ENCODE peak calls at places on chromosomes 11 and 22, in seven cellular contexts. One of them, this sample, is unnamed.

GRCh38 chr22:17159504-17159951 is 451 bp upstream of the HDHD5 start:
- DNase-seq in tibial artery: no peak
- DNase-seq in astrocyte of the spinal cord: peak
- DNase-seq in cardiac fibroblast: peak
- DNase-seq in GM23338: peak
- DNase-seq in H1: no peak
- DNase-seq in IMR-90: peak
- DNase-seq in this sample: peak

GRCh38 chr11:74819400-74819799 is 70.8 kb downstream of the RNF169 start:
- DNase-seq in tibial artery: no peak
- DNase-seq in astrocyte of the spinal cord: no peak
- DNase-seq in cardiac fibroblast: peak
- DNase-seq in GM23338: no peak
- DNase-seq in H1: no peak
- DNase-seq in IMR-90: peak
- DNase-seq in this sample: peak

GRCh38 chr11:126352934-126353801 is 2.3 kb upstream of the ST3GAL4 start:
- DNase-seq in tibial artery: no peak
- DNase-seq in astrocyte of the spinal cord: peak
- DNase-seq in cardiac fibroblast: no peak
- DNase-seq in GM23338: peak
- DNase-seq in H1: no peak
- DNase-seq in IMR-90: peak
- DNase-seq in this sample: peak

GRCh38 chr22:21857501-21857914 is 9.9 kb downstream of the MAPK1 start:
- DNase-seq in tibial artery: no peak
- DNase-seq in astrocyte of the spinal cord: no peak
- DNase-seq in cardiac fibroblast: no peak
- DNase-seq in GM23338: no peak
- DNase-seq in H1: no peak
- DNase-seq in IMR-90: peak
- DNase-seq in this sample: no peak

GRCh38 chr22:37662039-37662438 is 3.5 kb downstream of the PDXP start:
- DNase-seq in tibial artery: no peak
- DNase-seq in astrocyte of the spinal cord: no peak
- DNase-seq in cardiac fibroblast: no peak
- DNase-seq in GM23338: no peak
- DNase-seq in H1: no peak
- DNase-seq in IMR-90: no peak
- DNase-seq in this sample: no peak

GRCh38 chr11:117145393-117145761 is 1.3 kb downstream of the PAFAH1B2 start:
- DNase-seq in tibial artery: no peak
- DNase-seq in astrocyte of the spinal cord: peak
- DNase-seq in cardiac fibroblast: peak
- DNase-seq in GM23338: peak
- DNase-seq in H1: no peak
- DNase-seq in IMR-90: peak
- DNase-seq in this sample: peak

GRCh38 chr11:3644817-3645235 is at the start of gene ART1:
- DNase-seq in tibial artery: no peak
- DNase-seq in astrocyte of the spinal cord: no peak
- DNase-seq in cardiac fibroblast: peak
- DNase-seq in GM23338: no peak
- DNase-seq in H1: no peak
- DNase-seq in IMR-90: no peak
- DNase-seq in this sample: no peak

GRCh38 chr11:12070446-12071267 is 39.7 kb upstream of the MICAL2 start:
- DNase-seq in tibial artery: peak
- DNase-seq in astrocyte of the spinal cord: no peak
- DNase-seq in cardiac fibroblast: no peak
- DNase-seq in GM23338: no peak
- DNase-seq in H1: no peak
- DNase-seq in IMR-90: no peak
- DNase-seq in this sample: no peak

GRCh38 chr11:122981388-122982264 is at the start of gene BSX:
- DNase-seq in tibial artery: no peak
- DNase-seq in astrocyte of the spinal cord: peak
- DNase-seq in cardiac fibroblast: peak
- DNase-seq in GM23338: peak
- DNase-seq in H1: peak
- DNase-seq in IMR-90: peak
- DNase-seq in this sample: peak

GRCh38 chr11:12803086-12803826 is 129.0 kb downstream of the TEAD1 start:
- DNase-seq in tibial artery: no peak
- DNase-seq in astrocyte of the spinal cord: peak
- DNase-seq in cardiac fibroblast: peak
- DNase-seq in GM23338: no peak
- DNase-seq in H1: no peak
- DNase-seq in IMR-90: peak
- DNase-seq in this sample: peak

GRCh38 chr11:119878990-119879389 is 150.0 kb upstream of the NECTIN1 start:
- DNase-seq in tibial artery: no peak
- DNase-seq in astrocyte of the spinal cord: no peak
- DNase-seq in cardiac fibroblast: no peak
- DNase-seq in GM23338: no peak
- DNase-seq in H1: no peak
- DNase-seq in IMR-90: no peak
- DNase-seq in this sample: no peak

GRCh38 chr22:39994046-39994565 is 648 bp upstream of the FAM83F start:
- DNase-seq in tibial artery: no peak
- DNase-seq in astrocyte of the spinal cord: no peak
- DNase-seq in cardiac fibroblast: no peak
- DNase-seq in GM23338: no peak
- DNase-seq in H1: no peak
- DNase-seq in IMR-90: peak
- DNase-seq in this sample: no peak

GRCh38 chr11:120682866-120683265 is 171.3 kb downstream of the GRIK4 start:
- DNase-seq in tibial artery: no peak
- DNase-seq in astrocyte of the spinal cord: peak
- DNase-seq in cardiac fibroblast: peak
- DNase-seq in GM23338: no peak
- DNase-seq in H1: no peak
- DNase-seq in IMR-90: peak
- DNase-seq in this sample: peak

GRCh38 chr11:35911013-35911412 is 32.8 kb upstream of the LDLRAD3 start:
- DNase-seq in tibial artery: no peak
- DNase-seq in astrocyte of the spinal cord: peak
- DNase-seq in cardiac fibroblast: peak
- DNase-seq in GM23338: no peak
- DNase-seq in H1: no peak
- DNase-seq in IMR-90: no peak
- DNase-seq in this sample: no peak

GRCh38 chr11:304915-305833 is 2.4 kb upstream of the IFITM2 start:
- DNase-seq in tibial artery: no peak
- DNase-seq in astrocyte of the spinal cord: peak
- DNase-seq in cardiac fibroblast: peak
- DNase-seq in GM23338: peak
- DNase-seq in H1: no peak
- DNase-seq in IMR-90: peak
- DNase-seq in this sample: peak

GRCh38 chr11:113161671-113162589 is 152.5 kb upstream of the TTC12 start:
- DNase-seq in tibial artery: no peak
- DNase-seq in astrocyte of the spinal cord: no peak
- DNase-seq in cardiac fibroblast: no peak
- DNase-seq in GM23338: no peak
- DNase-seq in H1: no peak
- DNase-seq in IMR-90: no peak
- DNase-seq in this sample: no peak

GRCh38 chr11:108669711-108670110 is 4.8 kb downstream of the DDX10 start:
- DNase-seq in tibial artery: no peak
- DNase-seq in astrocyte of the spinal cord: no peak
- DNase-seq in cardiac fibroblast: no peak
- DNase-seq in GM23338: no peak
- DNase-seq in H1: no peak
- DNase-seq in IMR-90: no peak
- DNase-seq in this sample: no peak

GRCh38 chr22:50717709-50718351 is 20.2 kb upstream of the ACR start:
- DNase-seq in tibial artery: no peak
- DNase-seq in astrocyte of the spinal cord: no peak
- DNase-seq in cardiac fibroblast: no peak
- DNase-seq in GM23338: no peak
- DNase-seq in H1: no peak
- DNase-seq in IMR-90: no peak
- DNase-seq in this sample: no peak
- TF ChIP-seq CTCF in tibial artery: no peak
- TF ChIP-seq CTCF in astrocyte of the spinal cord: no peak
- TF ChIP-seq CTCF in cardiac fibroblast: no peak
- TF ChIP-seq CTCF in GM23338: no peak
- TF ChIP-seq CTCF in H1: peak
- TF ChIP-seq CTCF in IMR-90: no peak
- TF ChIP-seq CTCF in this sample: no peak

DNA sequence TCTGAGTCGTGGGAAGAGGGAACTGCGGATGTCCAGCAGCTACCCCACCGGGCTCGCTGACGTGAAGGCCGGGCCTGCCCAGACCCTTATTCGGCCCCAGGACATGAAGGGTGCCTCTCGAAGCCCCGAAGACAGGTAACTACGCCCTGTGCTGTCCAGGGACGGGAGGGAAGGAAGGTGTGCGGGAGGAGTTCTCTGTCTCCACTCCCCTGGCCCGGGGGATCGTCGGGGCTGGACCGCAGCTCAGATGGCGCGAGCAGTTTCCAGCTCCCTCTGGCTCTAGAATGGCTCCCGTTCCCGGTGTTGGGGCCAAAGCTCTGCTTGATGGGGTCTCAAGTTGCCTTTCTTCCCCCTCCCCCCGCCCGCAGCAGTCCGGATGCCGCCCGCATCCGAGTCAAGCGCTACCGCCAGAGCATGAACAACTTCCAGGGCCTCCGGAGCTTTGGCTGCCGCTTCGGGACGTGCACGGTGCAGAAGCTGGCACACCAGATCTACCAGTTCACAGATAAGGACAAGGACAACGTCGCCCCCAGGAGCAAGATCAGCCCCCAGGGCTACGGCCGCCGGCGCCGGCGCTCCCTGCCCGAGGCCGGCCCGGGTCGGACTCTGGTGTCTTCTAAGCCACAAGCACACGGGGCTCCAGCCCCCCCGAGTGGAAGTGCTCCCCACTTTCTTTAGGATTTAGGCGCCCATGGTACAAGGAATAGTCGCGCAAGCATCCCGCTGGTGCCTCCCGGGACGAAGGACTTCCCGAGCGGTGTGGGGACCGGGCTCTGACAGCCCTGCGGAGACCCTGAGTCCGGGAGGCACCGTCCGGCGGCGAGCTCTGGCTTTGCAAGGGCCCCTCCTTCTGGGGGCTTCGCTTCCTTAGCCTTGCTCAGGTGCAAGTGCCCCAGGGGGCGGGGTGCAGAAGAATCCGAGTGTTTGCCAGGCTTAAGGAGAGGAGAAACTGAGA is 1.4 kb downstream of the ADM start:
- DNase-seq in tibial artery: peak
- DNase-seq in astrocyte of the spinal cord: peak
- DNase-seq in cardiac fibroblast: peak
- DNase-seq in GM23338: peak
- DNase-seq in H1: no peak
- DNase-seq in IMR-90: peak
- DNase-seq in this sample: no peak
- TF ChIP-seq CTCF in tibial artery: no peak
- TF ChIP-seq CTCF in astrocyte of the spinal cord: no peak
- TF ChIP-seq CTCF in cardiac fibroblast: no peak
- TF ChIP-seq CTCF in GM23338: no peak
- TF ChIP-seq CTCF in H1: no peak
- TF ChIP-seq CTCF in IMR-90: no peak
- TF ChIP-seq CTCF in this sample: no peak

DNA sequence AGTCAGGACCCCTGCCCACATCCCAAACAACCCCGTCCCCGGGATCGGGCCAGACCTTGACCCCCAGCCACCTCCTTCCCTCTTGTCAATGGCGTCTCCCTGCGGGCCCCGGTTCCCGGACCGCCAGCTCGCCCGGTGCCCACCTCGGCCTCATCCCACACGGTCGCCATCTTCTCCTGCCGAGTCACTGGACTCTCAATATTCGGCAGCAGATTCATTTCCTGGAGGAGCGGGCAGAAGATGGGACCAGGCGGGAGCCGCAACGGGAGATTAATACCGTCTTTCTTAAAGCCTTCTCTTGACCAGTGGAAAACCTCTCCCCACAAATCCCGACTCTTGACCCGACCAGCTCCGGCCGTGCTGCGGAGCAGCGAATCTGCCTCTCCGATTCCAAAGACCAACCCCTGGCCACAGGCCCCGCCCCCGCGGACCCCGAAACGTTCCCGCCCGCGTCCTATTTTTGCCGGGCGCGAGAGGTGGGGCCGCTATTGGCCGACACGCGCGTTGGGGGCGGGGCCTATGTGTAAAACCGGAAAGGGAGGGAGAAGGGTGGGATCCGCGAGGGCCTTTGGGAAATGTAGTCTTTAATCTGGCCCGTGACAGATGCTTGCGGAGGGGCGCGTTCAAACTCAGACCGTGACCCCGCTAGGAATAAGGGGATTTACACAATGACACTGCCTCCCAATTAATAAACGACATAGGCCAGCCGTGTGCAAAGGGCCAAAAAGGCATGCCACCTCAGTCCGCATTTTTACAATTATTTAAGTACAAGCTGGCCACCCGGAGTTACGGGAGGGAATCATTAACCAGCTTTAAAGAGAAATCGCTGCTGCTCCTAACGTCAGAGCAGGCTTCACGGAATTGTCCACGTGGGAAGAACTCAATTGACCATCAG is at the start of gene PSMC3:
- DNase-seq in tibial artery: peak
- DNase-seq in astrocyte of the spinal cord: peak
- DNase-seq in cardiac fibroblast: peak
- DNase-seq in GM23338: peak
- DNase-seq in H1: peak
- DNase-seq in IMR-90: peak
- DNase-seq in this sample: peak
- TF ChIP-seq CTCF in tibial artery: no peak
- TF ChIP-seq CTCF in astrocyte of the spinal cord: no peak
- TF ChIP-seq CTCF in cardiac fibroblast: no peak
- TF ChIP-seq CTCF in GM23338: no peak
- TF ChIP-seq CTCF in H1: no peak
- TF ChIP-seq CTCF in IMR-90: no peak
- TF ChIP-seq CTCF in this sample: no peak

GRCh38 chr22:31474743-31475142 is 14.9 kb downstream of the EIF4ENIF1 start:
- DNase-seq in tibial artery: no peak
- DNase-seq in astrocyte of the spinal cord: peak
- DNase-seq in cardiac fibroblast: peak
- DNase-seq in GM23338: no peak
- DNase-seq in H1: no peak
- DNase-seq in IMR-90: peak
- DNase-seq in this sample: peak
- TF ChIP-seq CTCF in tibial artery: no peak
- TF ChIP-seq CTCF in astrocyte of the spinal cord: no peak
- TF ChIP-seq CTCF in cardiac fibroblast: no peak
- TF ChIP-seq CTCF in GM23338: no peak
- TF ChIP-seq CTCF in H1: no peak
- TF ChIP-seq CTCF in IMR-90: no peak
- TF ChIP-seq CTCF in this sample: no peak

GRCh38 chr11:58286249-58286648 is 18.2 kb upstream of the OR10W1 start:
- DNase-seq in tibial artery: no peak
- DNase-seq in astrocyte of the spinal cord: peak
- DNase-seq in cardiac fibroblast: peak
- DNase-seq in GM23338: peak
- DNase-seq in H1: no peak
- DNase-seq in IMR-90: peak
- DNase-seq in this sample: peak
- TF ChIP-seq CTCF in tibial artery: no peak
- TF ChIP-seq CTCF in astrocyte of the spinal cord: peak
- TF ChIP-seq CTCF in cardiac fibroblast: peak
- TF ChIP-seq CTCF in GM23338: peak
- TF ChIP-seq CTCF in H1: no peak
- TF ChIP-seq CTCF in IMR-90: peak
- TF ChIP-seq CTCF in this sample: peak